ENCODE peak calls at places on chromosomes 6 and 20, in four cellular contexts. L, I, G and N are unnamed samples. For H3K4me1, the result is how much of the 10 kb centered on the place peaks cover.

GRCh38 chr6:43172127-43173007 is 1.3 kb downstream of the SRF start:
- DNase-seq in L (peak), I (peak), G (peak), N (peak)

GRCh38 chr6:154229796-154230195 is 126.8 kb downstream of the IPCEF1 start:
- DNase-seq in G (no peak), L (no peak), I (no peak), N (no peak)

GRCh38 chr6:149563928-149564325 is 2.2 kb upstream of the GINM1 start:
- DNase-seq in G (no peak), L (no peak), I (no peak), N (no peak)

GRCh38 chr6:64411226-64411625 is 775.6 kb downstream of the PHF3 start:
- DNase-seq in I (no peak), L (no peak), G (no peak), N (no peak)

GRCh38 chr6:106155219-106155830 is 69.2 kb downstream of the PRDM1 start:
- DNase-seq in L (no peak), I (peak), G (no peak), N (no peak)

GRCh38 chr6:105626290-105627158 is 223.6 kb upstream of the PREP start:
- DNase-seq in I (no peak), L (no peak), G (no peak), N (no peak)

GRCh38 chr6:126181173-126181741 is 158.7 kb upstream of the CENPW start:
- DNase-seq in L (no peak), G (no peak), I (no peak), N (no peak)

GRCh38 chr6:33761922-33762629 is 15.4 kb upstream of the IP6K3 start:
- DNase-seq in L (peak), G (peak), I (peak), N (peak)

GRCh38 chr20:20440473-20440872 is 72.6 kb downstream of the INSM1 start:
- DNase-seq in G (no peak), I (no peak), L (no peak), N (no peak)

GRCh38 chr6:167998206-167998605 is 735 bp downstream of the KIF25 start:
- DNase-seq in I (no peak), L (no peak), G (peak), N (no peak)

GRCh38 chr20:54766483-54766882 is 291.1 kb downstream of the DOK5 start:
- DNase-seq in L (no peak), G (no peak), I (no peak), N (no peak)

GRCh38 chr20:4102381-4102780 is 87.0 kb upstream of the RNF24 start:
- DNase-seq in G (no peak), L (no peak), I (no peak), N (no peak)

GRCh38 chr6:121435444-121436069 is at the start of gene GJA1:
- DNase-seq in L (peak), I (peak), G (peak), N (no peak)

GRCh38 chr6:96942676-96943075 is 18.1 kb downstream of the KLHL32 start:
- DNase-seq in I (no peak), L (no peak), G (no peak), N (no peak)

GRCh38 chr6:56661298-56661697 is 18.6 kb upstream of the DST start:
- DNase-seq in L (peak), G (no peak), I (peak), N (no peak)

GRCh38 chr6:158589371-158589770 is 29.5 kb downstream of the TMEM181 start:
- DNase-seq in I (no peak), L (no peak), G (no peak), N (no peak)

GRCh38 chr6:19319005-19319404 is 518.2 kb upstream of the ID4 start:
- DNase-seq in G (no peak), L (no peak), I (no peak), N (no peak)

GRCh38 chr6:12927746-12928145 is 211.2 kb downstream of the PHACTR1 start:
- DNase-seq in I (no peak), L (no peak), G (no peak), N (no peak)

GRCh38 chr6:105824732-105825131 is 261.4 kb upstream of the PRDM1 start:
- DNase-seq in L (no peak), G (no peak), I (no peak), N (no peak)

GRCh38 chr20:3406481-3407425 is 716 bp downstream of the DNAAF9 start:
- DNase-seq in I (peak), G (peak), L (peak), N (no peak)

GRCh38 chr20:329325-329695 is 4.0 kb downstream of the SOX12 start:
- DNase-seq in I (peak), L (no peak), G (no peak), N (peak)

GRCh38 chr6:132952468-132952867 is 138.1 kb downstream of the RPS12 start:
- DNase-seq in I (no peak), L (no peak), G (no peak), N (no peak)

GRCh38 chr6:132950556-132950955 is 136.2 kb downstream of the RPS12 start:
- DNase-seq in L (no peak), I (no peak), G (no peak), N (no peak)

GRCh38 chr6:132948889-132949288 is 134.5 kb downstream of the RPS12 start:
- DNase-seq in L (no peak), G (no peak), I (peak), N (no peak)

GRCh38 chr6:132952998-132953397 is 138.6 kb downstream of the RPS12 start:
- DNase-seq in L (no peak), G (no peak), I (no peak), N (no peak)
- H3K9ac ChIP-seq in L (no peak), G (no peak), I (no peak), N (no peak)

GRCh38 chr20:32965581-32966373 is 38.5 kb downstream of the SUN5 start:
- DNase-seq in G (no peak), I (peak), L (no peak), N (no peak)

GRCh38 chr20:32966382-32966781 is 37.9 kb downstream of the SUN5 start:
- DNase-seq in G (no peak), L (no peak), I (no peak), N (no peak)

GRCh38 chr20:32963176-32963575 is 41.1 kb downstream of the SUN5 start:
- DNase-seq in L (no peak), I (peak), G (no peak), N (no peak)

GRCh38 chr20:32964575-32964974 is 39.7 kb downstream of the SUN5 start:
- DNase-seq in I (no peak), L (no peak), G (no peak), N (no peak)

DNA sequence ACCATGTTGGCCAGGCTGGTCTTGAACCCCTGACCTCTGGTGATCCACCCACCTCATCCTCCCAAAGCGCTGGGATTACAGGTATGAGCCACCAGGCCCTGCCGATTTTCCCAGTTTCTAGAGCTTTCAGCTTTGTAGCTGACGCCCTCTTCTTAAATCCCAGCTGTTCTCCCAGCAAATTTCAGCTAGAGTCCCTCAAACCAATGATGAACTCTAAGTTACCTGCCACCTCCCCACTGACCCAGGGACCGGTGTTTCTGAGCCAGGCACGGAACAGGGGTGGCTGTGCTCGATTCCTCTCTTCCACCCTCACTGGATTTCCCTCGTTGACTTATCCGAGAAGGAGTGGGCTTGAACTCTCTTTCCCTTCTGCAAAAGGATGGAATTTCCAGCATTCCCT is 39.1 kb downstream of the SUN5 start:
- DNase-seq in G (no peak), L (no peak), I (peak), N (no peak)
- H3K4me1 ChIP-seq in G (under half), L (under half), I (under half), N (under half)

GRCh38 chr20:33444797-33445560 is 1.4 kb upstream of the SNTA1 start:
- DNase-seq in L (no peak), G (no peak), I (peak), N (peak)
- H3K9ac ChIP-seq in L (no peak), G (peak), I (no peak), N (peak)

DNA sequence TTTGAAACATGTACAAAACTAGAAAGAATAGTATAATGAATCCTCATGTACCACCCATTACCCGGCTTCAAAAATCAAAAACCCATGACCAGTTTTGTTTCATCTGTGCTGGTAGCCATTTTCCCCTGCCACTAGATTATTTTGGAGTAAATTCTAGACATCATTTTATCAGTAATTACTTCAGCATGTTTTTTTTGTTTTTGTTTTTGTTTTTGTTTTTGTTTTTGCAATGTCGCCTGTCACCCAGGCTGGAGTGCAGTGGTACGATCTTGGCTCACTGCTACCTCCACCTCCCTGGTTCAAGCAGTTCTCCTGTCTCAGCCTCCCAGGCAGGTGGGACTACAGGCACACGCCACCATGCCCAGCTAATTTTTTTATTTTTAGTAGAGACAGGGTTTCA is 8.0 kb upstream of the PKIG start:
- DNase-seq in G (no peak), I (no peak), L (no peak), N (no peak)
- H3K4me1 ChIP-seq in G (under half), I (under half), L (under half), N (under half)

GRCh38 chr6:137827411-137827940 is 39.6 kb upstream of the TNFAIP3 start:
- DNase-seq in G (no peak), I (no peak), L (no peak), N (no peak)

GRCh38 chr6:137824502-137824879 is 42.6 kb upstream of the TNFAIP3 start:
- DNase-seq in L (no peak), I (no peak), G (no peak), N (no peak)

GRCh38 chr6:137821486-137821885 is 45.6 kb upstream of the TNFAIP3 start:
- DNase-seq in I (no peak), L (no peak), G (no peak), N (no peak)

GRCh38 chr6:137820952-137821351 is 46.1 kb upstream of the TNFAIP3 start:
- DNase-seq in G (no peak), L (no peak), I (no peak), N (no peak)

GRCh38 chr6:137823826-137824501 is 43.1 kb upstream of the TNFAIP3 start:
- DNase-seq in L (peak), I (peak), G (peak), N (no peak)
- H3K9ac ChIP-seq in L (no peak), I (no peak), G (peak), N (no peak)

GRCh38 chr6:35372633-35373032 is 30.3 kb downstream of the PPARD start:
- DNase-seq in G (no peak), L (no peak), I (no peak), N (no peak)
- H3K4me1 ChIP-seq in G (under half), L (under half), I (under half), N (under half)

GRCh38 chr6:151721141-151721540 is 86.3 kb upstream of the ESR1 start:
- DNase-seq in L (no peak), I (no peak), G (no peak), N (no peak)

GRCh38 chr6:151722342-151722741 is 85.1 kb upstream of the ESR1 start:
- DNase-seq in G (no peak), I (no peak), L (no peak), N (peak)

GRCh38 chr6:151721671-151722070 is 85.8 kb upstream of the ESR1 start:
- DNase-seq in L (no peak), G (no peak), I (no peak), N (peak)

GRCh38 chr6:151719070-151719469 is 88.4 kb upstream of the ESR1 start:
- DNase-seq in G (no peak), L (no peak), I (no peak), N (no peak)

DNA sequence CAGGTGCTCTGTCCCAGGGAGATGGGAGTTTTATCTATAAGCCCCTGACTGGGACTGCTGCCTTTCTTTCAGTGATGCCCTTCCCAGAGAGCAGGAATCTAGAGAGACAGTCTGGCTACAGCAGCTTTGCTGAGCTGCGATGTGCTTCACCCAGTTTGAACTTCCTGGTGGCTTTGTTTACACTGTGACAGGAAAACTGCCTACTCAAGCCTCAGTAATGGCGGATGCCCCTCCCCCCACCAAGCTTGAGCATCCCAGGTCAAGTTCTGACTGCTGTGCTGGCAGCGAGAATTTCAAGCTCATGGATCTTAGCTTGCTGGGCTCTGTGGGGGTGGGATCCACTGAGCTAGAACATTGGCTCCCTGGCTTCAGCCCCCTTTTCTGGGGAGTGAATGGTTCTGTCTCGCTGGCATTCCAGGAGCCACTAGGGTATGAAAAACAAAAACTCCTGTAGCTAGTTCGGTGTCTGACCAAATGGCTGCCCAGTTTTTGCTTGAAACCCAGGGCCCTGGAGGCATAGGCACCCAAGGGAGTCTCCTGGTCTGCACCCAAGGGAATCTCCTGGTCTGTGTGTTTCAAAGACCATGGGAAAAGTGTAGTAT is 90.9 kb upstream of the ESR1 start:
- DNase-seq in L (no peak), I (peak), G (no peak), N (no peak)
- H3K9ac ChIP-seq in L (no peak), I (no peak), G (no peak), N (peak)

DNA sequence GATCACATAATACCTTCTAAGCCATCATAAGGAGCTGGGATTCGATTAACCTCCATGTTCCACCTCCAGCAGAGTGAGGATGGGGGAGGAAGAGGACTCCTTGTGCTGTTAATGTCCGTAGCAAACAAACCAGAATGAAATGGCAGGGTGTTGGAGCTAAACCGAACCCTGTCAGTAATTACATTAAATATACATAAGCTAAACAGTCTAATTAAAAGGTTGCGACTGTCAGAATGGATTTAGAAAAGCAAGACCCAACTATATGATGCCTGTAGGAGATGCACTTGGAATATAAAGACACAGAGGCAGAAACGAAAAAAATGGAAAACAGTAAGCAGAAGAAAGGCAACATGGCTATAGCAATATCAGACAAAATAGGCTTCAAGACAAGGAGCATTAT is 13.2 kb downstream of the PREX1 start:
- DNase-seq in G (no peak), I (no peak), L (no peak), N (no peak)
- H3K4me1 ChIP-seq in G (under half), I (under half), L (under half), N (under half)

DNA sequence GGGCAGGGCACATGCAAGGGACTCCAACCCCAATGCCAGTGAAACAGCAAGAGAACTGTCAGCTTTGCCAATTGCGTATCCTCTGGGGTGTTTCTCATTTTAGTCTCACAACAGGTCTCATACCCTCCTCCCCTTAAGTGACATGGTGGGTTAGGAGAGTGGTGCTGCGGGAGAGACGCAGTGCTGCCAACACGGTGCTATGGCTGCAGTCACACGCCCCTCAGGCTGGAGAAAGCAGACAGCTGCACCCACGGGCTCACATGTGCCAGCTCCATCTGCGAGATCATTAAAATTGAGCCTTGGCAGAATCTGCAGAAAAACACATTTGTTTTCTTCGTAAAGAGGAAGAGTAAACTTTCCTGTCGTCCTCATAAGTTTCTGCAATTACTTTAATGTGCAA is 114.7 kb downstream of the ANKRD60 start:
- DNase-seq in G (no peak), L (no peak), I (no peak), N (no peak)
- H3K9ac ChIP-seq in G (no peak), L (no peak), I (no peak), N (no peak)

GRCh38 chr6:90136850-90137249 is 159.8 kb downstream of the BACH2 start:
- DNase-seq in L (no peak), G (no peak), I (no peak), N (no peak)

GRCh38 chr6:90131614-90132423 is 164.8 kb downstream of the BACH2 start:
- DNase-seq in G (peak), L (no peak), I (no peak), N (peak)

GRCh38 chr6:90136176-90136575 is 160.5 kb downstream of the BACH2 start:
- DNase-seq in L (no peak), G (no peak), I (no peak), N (no peak)

GRCh38 chr6:90139272-90139817 is 157.3 kb downstream of the BACH2 start:
- DNase-seq in L (no peak), I (no peak), G (no peak), N (no peak)

DNA sequence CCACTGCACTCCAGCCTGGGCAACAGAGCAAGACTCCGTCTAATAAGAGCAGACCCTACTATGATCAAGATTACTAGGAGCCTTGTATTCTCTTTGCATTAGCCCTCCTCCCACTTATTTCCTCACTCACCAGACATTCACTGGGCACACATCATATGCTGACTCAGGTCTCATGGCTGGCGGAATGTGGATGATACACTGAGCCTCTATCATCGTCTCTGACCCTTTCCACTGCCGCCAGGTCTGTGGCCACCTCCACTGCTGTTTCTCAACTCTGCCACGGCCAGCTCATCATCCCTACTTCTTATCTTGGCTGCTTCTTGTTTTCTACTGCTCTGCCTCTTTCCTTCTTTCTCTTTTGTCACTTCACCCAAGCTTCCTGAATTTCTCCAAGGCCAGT is 161.0 kb downstream of the BACH2 start:
- DNase-seq in G (peak), I (no peak), L (no peak), N (no peak)
- H3K4me1 ChIP-seq in G (under half), I (under half), L (under half), N (under half)